ENCODE peak calls at places on chromosomes 11 and 22, in six cellular contexts. F is cardiac muscle cell; E is hepatic stellate cell; T is progenitor cell of endocrine pancreas; S is NCI-H226; V is stimulated activated CD4-positive, alpha-beta T cell treated with anti-CD3 and anti-CD28 coated beads, Interleukin-1b, Interleukin-23, amount 100 ng/mL, for 4 hours. O is an unnamed sample.

GRCh38 chr11:123775274-123775673 is 21.0 kb upstream of the OR6X1 start:
- DNase-seq in F (no peak), E (no peak), T (no peak), S (no peak), V (no peak), O (no peak)

GRCh38 chr11:123202155-123202714 is 7.2 kb upstream of the CLMP start:
- DNase-seq in F (peak; percentile 47), E (no peak), T (no peak), S (no peak), V (no peak), O (no peak)

GRCh38 chr11:62402226-62402625 is 16.6 kb upstream of the SCGB1A1 start:
- DNase-seq in F (no peak), E (no peak), T (no peak), S (no peak), V (peak; percentile 28), O (no peak)

GRCh38 chr11:119907122-119907933 is 178.3 kb upstream of the NECTIN1 start:
- DNase-seq in F (no peak), E (no peak), T (peak; percentile 51), S (no peak), V (no peak), O (no peak)

GRCh38 chr11:26247340-26247739 is 84.6 kb upstream of the ANO3 start:
- DNase-seq in F (no peak), E (peak; percentile 31), T (no peak), S (no peak), V (no peak), O (no peak)

GRCh38 chr11:127454856-127455255 is 454.3 kb upstream of the KIRREL3 start:
- DNase-seq in F (no peak), E (no peak), T (no peak), S (no peak), V (no peak), O (no peak)

GRCh38 chr11:105577645-105578044 is 32.2 kb upstream of the GRIA4 start:
- DNase-seq in F (peak; percentile 15), E (no peak), T (no peak), S (peak; percentile 16), V (no peak), O (no peak)

GRCh38 chr22:19525116-19525660 is 978 bp upstream of the CLDN5 start:
- DNase-seq in F (no peak), E (no peak), T (no peak), S (no peak), V (no peak), O (no peak)

GRCh38 chr11:110093407-110094297 is 460 bp downstream of the ZC3H12C start:
- DNase-seq in F (peak; percentile 53), E (peak; percentile 47), T (peak; percentile 44), S (peak; percentile 49), V (no peak), O (peak; percentile 15)

GRCh38 chr22:48356731-48357130 is 1470.9 kb downstream of the BRD1 start:
- DNase-seq in F (no peak), E (no peak), T (no peak), S (no peak), V (no peak), O (no peak)

GRCh38 chr11:2089536-2090165 is 49.5 kb downstream of the IGF2 start:
- DNase-seq in F (no peak), E (peak; percentile 53), T (no peak), S (peak; percentile 14), V (no peak), O (no peak)

GRCh38 chr22:30649430-30650007 is 13.9 kb downstream of the SLC35E4 start:
- DNase-seq in F (no peak), E (peak; percentile 90), T (no peak), S (peak; percentile 68), V (peak; percentile 77), O (no peak)

GRCh38 chr11:17743026-17743807 is 8.6 kb downstream of the KCNC1 start:
- DNase-seq in F (no peak), E (no peak), T (no peak), S (no peak), V (no peak), O (no peak)

GRCh38 chr11:72084960-72085359 is 4.3 kb downstream of the LRRC51 start:
- DNase-seq in F (no peak), E (no peak), T (no peak), S (no peak), V (no peak), O (no peak)

GRCh38 chr11:61908730-61909622 is 8.4 kb downstream of the RAB3IL1 start:
- DNase-seq in F (peak; percentile 74), E (no peak), T (no peak), S (no peak), V (no peak), O (no peak)

GRCh38 chr22:33210129-33210784 is 152.1 kb upstream of the SYN3 start:
- DNase-seq in F (peak; percentile 65), E (peak; percentile 50), T (peak; percentile 11), S (no peak), V (no peak), O (peak; percentile 31)

GRCh38 chr11:66685276-66686099 is 7.8 kb upstream of the RBM4B start:
- DNase-seq in F (no peak), E (no peak), T (no peak), S (no peak), V (no peak), O (no peak)